ENCODE peak calls at places on chromosomes 7 and 10, in five cellular contexts. A is cardiac fibroblast, H is IMR-90, C is OCI-LY7, E is nephron progenitor cell. O is an unnamed sample.

GRCh38 chr10:132265878-132266496 is 41.8 kb downstream of the STK32C start:
- DNase-seq in A (no peak), H (peak), C (no peak), E (no peak), O (no peak)

GRCh38 chr7:111409714-111410422 is 152.4 kb downstream of the IMMP2L start:
- DNase-seq in A (peak), H (peak), C (no peak), E (no peak), O (no peak)

GRCh38 chr7:51186531-51186930 is 130.1 kb downstream of the COBL start:
- DNase-seq in A (peak), H (peak), C (no peak), E (no peak), O (no peak)

GRCh38 chr10:12358863-12359647 is 9.7 kb downstream of the CAMK1D start:
- DNase-seq in A (no peak), H (no peak), C (no peak), E (no peak), O (no peak)

GRCh38 chr10:74870191-74870590 is 43.8 kb downstream of the KAT6B start:
- DNase-seq in A (no peak), H (no peak), C (no peak), E (no peak), O (no peak)

GRCh38 chr7:150389532-150389816 is 10.3 kb downstream of the ZNF775 start:
- DNase-seq in A (no peak), H (peak), C (no peak), E (no peak), O (no peak)

GRCh38 chr7:12749746-12750145 is 62.3 kb downstream of the ARL4A start:
- DNase-seq in A (no peak), H (no peak), C (no peak), E (no peak), O (no peak)

GRCh38 chr7:25391295-25391861 is 163.1 kb upstream of the NPVF start:
- DNase-seq in A (peak), H (peak), C (peak), E (no peak), O (peak)

GRCh38 chr10:11795101-11795920 is 27.8 kb upstream of the PROSER2 start:
- DNase-seq in A (no peak), H (no peak), C (no peak), E (no peak), O (no peak)

GRCh38 chr7:22675436-22675835 is 51.6 kb upstream of the IL6 start:
- DNase-seq in A (peak), H (no peak), C (no peak), E (no peak), O (no peak)

GRCh38 chr7:83159731-83160130 is 3.0 kb downstream of the PCLO start:
- DNase-seq in A (no peak), H (no peak), C (no peak), E (no peak), O (no peak)

GRCh38 chr10:89563861-89564478 is 28.6 kb upstream of the SLC16A12 start:
- DNase-seq in A (peak), H (peak), C (peak), E (no peak), O (peak)

GRCh38 chr7:84714765-84715164 is 472.1 kb downstream of the SEMA3D start:
- DNase-seq in A (no peak), H (no peak), C (no peak), E (no peak), O (no peak)

DNA sequence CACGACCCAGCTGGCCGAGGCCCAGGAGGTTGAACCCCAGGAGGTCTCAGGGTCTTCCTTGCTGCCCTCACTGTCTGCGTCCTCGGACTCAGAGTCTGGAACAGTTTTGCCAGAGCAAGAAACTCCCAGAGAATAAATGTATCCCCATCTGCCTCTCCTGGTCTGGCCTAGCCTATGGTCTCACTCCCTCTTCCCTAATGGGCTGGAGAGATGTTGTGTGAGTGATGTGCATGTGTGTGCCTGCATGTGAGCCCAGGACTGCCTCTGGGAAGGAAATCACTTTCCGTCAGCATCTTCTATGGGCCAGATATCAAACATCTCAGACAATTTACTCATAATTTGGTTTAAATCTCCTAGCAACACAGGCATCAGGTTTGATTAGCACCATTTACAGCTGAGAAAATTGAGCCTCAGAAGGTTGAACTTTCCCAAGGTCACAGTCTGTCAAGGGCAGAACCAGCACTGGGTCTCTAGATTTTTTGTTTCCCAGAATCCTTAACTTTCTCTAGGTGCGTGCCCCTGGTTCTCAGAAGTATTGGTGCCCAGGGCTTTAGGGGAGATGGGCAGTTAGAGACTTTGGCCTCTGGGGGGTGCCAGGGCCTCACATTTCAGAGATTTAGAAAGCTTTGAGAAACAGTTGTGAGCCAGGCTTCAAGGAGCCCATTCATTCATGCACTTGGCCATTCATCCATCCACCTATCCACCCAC is 4.9 kb downstream of the TMEM270 start:
- DNase-seq in A (peak), H (peak), C (peak), E (peak), O (peak)
- TF ChIP-seq CTCF in A (peak), H (peak), C (peak), E (peak), O (peak)

GRCh38 chr7:117119192-117119924 is 166.1 kb downstream of the ST7 start:
- DNase-seq in A (peak), H (peak), C (peak), E (peak), O (no peak)

GRCh38 chr7:117126631-117127030 is 173.3 kb downstream of the ST7 start:
- DNase-seq in A (no peak), H (peak), C (no peak), E (no peak), O (no peak)

GRCh38 chr7:117122536-117122935 is 169.2 kb downstream of the ST7 start:
- DNase-seq in A (no peak), H (no peak), C (no peak), E (no peak), O (no peak)

GRCh38 chr7:117124585-117125220 is 171.4 kb downstream of the ST7 start:
- DNase-seq in A (peak), H (peak), C (no peak), E (no peak), O (peak)

GRCh38 chr7:117123311-117123926 is 170.1 kb downstream of the ST7 start:
- DNase-seq in A (no peak), H (no peak), C (no peak), E (no peak), O (no peak)
- TF ChIP-seq CTCF in A (no peak), H (no peak), C (no peak), E (no peak), O (no peak)

GRCh38 chr7:123996327-123996625 is 36.6 kb downstream of the TMEM229A start:
- DNase-seq in A (no peak), H (no peak), C (no peak), E (no peak), O (no peak)
- TF ChIP-seq CTCF in A (no peak), H (no peak), C (no peak), E (no peak), O (no peak)

DNA sequence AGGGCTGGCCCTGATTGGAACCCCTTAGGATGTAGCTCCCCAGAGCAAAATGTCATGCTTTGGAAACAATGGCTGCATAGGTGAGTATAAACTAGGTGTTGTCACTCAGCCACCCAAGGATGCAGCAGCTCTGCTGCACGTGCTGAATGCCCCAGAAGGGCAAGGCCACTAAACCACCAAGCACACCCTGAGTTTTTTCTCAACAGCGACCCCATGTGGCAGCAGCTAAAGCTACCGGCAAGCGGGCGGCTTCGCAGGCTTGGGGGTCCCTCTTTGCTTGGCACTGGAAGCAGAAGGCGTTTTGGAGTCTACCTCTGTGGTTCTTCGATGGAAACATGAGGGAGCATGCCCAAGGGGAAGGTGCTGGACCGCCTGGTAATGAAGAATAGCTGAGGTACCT is 152.3 kb downstream of the GFRA1 start:
- DNase-seq in A (no peak), H (no peak), C (no peak), E (peak), O (no peak)
- TF ChIP-seq CTCF in A (no peak), H (peak), C (peak), E (peak), O (peak)